ENCODE peak calls at places on chromosomes 3 and 15, in five cellular contexts. E, B, F, L and Q are unnamed samples.

GRCh38 chr3:44045476-44046275 is 196.0 kb upstream of the TOPAZ1 start:
- DNase-seq in F (no peak), E (no peak), B (peak), L (no peak), Q (peak)

GRCh38 chr15:61064653-61065052 is 164.4 kb downstream of the RORA start:
- DNase-seq in E (no peak), B (no peak), L (no peak), F (no peak), Q (no peak)

GRCh38 chr3:70061111-70061510 is 61.6 kb downstream of the SAMMSON start:
- DNase-seq in E (no peak), B (no peak), L (no peak), F (no peak), Q (no peak)

GRCh38 chr3:153284282-153284938 is 122.4 kb downstream of the RAP2B start:
- DNase-seq in B (peak), E (peak), F (peak), L (peak), Q (peak)

GRCh38 chr15:71743861-71744382 is 66.4 kb upstream of the NR2E3 start:
- DNase-seq in E (peak), L (peak), B (peak), F (peak), Q (peak)

GRCh38 chr3:101925564-101925963 is 76.2 kb downstream of the NFKBIZ start:
- DNase-seq in L (no peak), B (no peak), F (no peak), E (no peak), Q (no peak)

GRCh38 chr15:48695088-48695834 is 49.8 kb upstream of the FBN1 start:
- DNase-seq in E (no peak), L (no peak), F (peak), B (no peak), Q (peak)

GRCh38 chr15:48928877-48929538 is 34.7 kb downstream of the SHC4 start:
- DNase-seq in L (no peak), F (peak), E (no peak), B (peak), Q (no peak)

GRCh38 chr15:87572381-87572780 is 684.2 kb downstream of the NTRK3 start:
- DNase-seq in B (no peak), E (no peak), L (no peak), F (no peak), Q (no peak)

GRCh38 chr15:77533530-77533929 is 99.2 kb downstream of the LINGO1 start:
- DNase-seq in L (no peak), F (no peak), B (no peak), E (no peak), Q (no peak)

GRCh38 chr3:140845878-140846277 is 95.8 kb upstream of the SLC25A36 start:
- DNase-seq in E (no peak), B (no peak), L (no peak), F (no peak), Q (no peak)

GRCh38 chr3:99352811-99353210 is 285.6 kb upstream of the COL8A1 start:
- DNase-seq in L (no peak), F (no peak), E (no peak), B (no peak), Q (no peak)

GRCh38 chr3:31862861-31863260 is 118.2 kb downstream of the OSBPL10 start:
- DNase-seq in E (no peak), F (no peak), L (no peak), B (no peak), Q (no peak)

GRCh38 chr15:71411538-71412482 is 296.5 kb downstream of the THSD4 start:
- DNase-seq in F (no peak), B (no peak), E (no peak), L (peak), Q (no peak)

GRCh38 chr3:128550113-128550440 is 57.1 kb upstream of the GATA2 start:
- DNase-seq in L (peak), B (no peak), F (no peak), E (no peak), Q (no peak)

GRCh38 chr3:10957976-10958749 is 34.4 kb upstream of the SLC6A1 start:
- DNase-seq in E (no peak), B (no peak), F (peak), L (peak), Q (no peak)

GRCh38 chr3:31968391-31968926 is 12.6 kb downstream of the OSBPL10 start:
- DNase-seq in F (peak), B (no peak), E (no peak), L (no peak), Q (peak)

GRCh38 chr3:182226995-182227394 is 515.3 kb downstream of the SOX2 start:
- DNase-seq in F (no peak), L (no peak), E (no peak), B (no peak), Q (no peak)

GRCh38 chr3:55203006-55203405 is 275.1 kb upstream of the LRTM1 start:
- DNase-seq in F (peak), E (no peak), L (no peak), B (no peak), Q (no peak)

GRCh38 chr3:48238506-48239085 is 2.3 kb upstream of the ZNF589 start:
- DNase-seq in B (no peak), E (no peak), L (no peak), F (peak), Q (no peak)